ENCODE peak calls at places on chromosomes 16 and 17, in six cellular contexts. One of them, this sample, is unnamed.

GRCh38 chr17:64174686-64175456 is 44.9 kb upstream of the ERN1 start:
- DNase-seq in suprapubic skin: no peak
- DNase-seq in NB4: peak
- DNase-seq in GM13977: no peak
- DNase-seq in cardiac fibroblast: peak
- DNase-seq in MM.1S: no peak
- DNase-seq in this sample: no peak

GRCh38 chr16:46899443-46900143 is 15.4 kb downstream of the GPT2 start:
- DNase-seq in cardiac fibroblast: peak
- DNase-seq in MM.1S: no peak
- DNase-seq in GM13977: no peak
- DNase-seq in suprapubic skin: no peak
- DNase-seq in NB4: peak
- DNase-seq in this sample: no peak

GRCh38 chr16:57972285-57972684 is 1.4 kb upstream of the CNGB1 start:
- DNase-seq in suprapubic skin: no peak
- DNase-seq in cardiac fibroblast: no peak
- DNase-seq in GM13977: no peak
- DNase-seq in MM.1S: no peak
- DNase-seq in NB4: no peak
- DNase-seq in this sample: no peak

GRCh38 chr16:88773812-88774291 is 11.2 kb downstream of the PIEZO1 start:
- DNase-seq in suprapubic skin: peak
- DNase-seq in NB4: peak
- DNase-seq in MM.1S: no peak
- DNase-seq in GM13977: no peak
- DNase-seq in cardiac fibroblast: peak
- DNase-seq in this sample: no peak

GRCh38 chr17:13437966-13438779 is 163.6 kb downstream of the HS3ST3A1 start:
- DNase-seq in GM13977: no peak
- DNase-seq in NB4: peak
- DNase-seq in suprapubic skin: no peak
- DNase-seq in cardiac fibroblast: peak
- DNase-seq in MM.1S: no peak
- DNase-seq in this sample: no peak

GRCh38 chr17:2707721-2708584 is 3.6 kb downstream of the CLUH start:
- DNase-seq in NB4: peak
- DNase-seq in cardiac fibroblast: no peak
- DNase-seq in suprapubic skin: no peak
- DNase-seq in GM13977: no peak
- DNase-seq in MM.1S: no peak
- DNase-seq in this sample: no peak

GRCh38 chr16:83533193-83533592 is 274.6 kb upstream of the HSBP1 start:
- DNase-seq in NB4: peak
- DNase-seq in MM.1S: no peak
- DNase-seq in suprapubic skin: no peak
- DNase-seq in GM13977: no peak
- DNase-seq in cardiac fibroblast: peak
- DNase-seq in this sample: no peak

GRCh38 chr16:71762186-71762585 is 37.7 kb upstream of the PHLPP2 start:
- DNase-seq in NB4: no peak
- DNase-seq in cardiac fibroblast: peak
- DNase-seq in GM13977: no peak
- DNase-seq in suprapubic skin: no peak
- DNase-seq in MM.1S: no peak
- DNase-seq in this sample: no peak

GRCh38 chr17:4032245-4032644 is 68.0 kb upstream of the ATP2A3 start:
- DNase-seq in GM13977: no peak
- DNase-seq in NB4: no peak
- DNase-seq in cardiac fibroblast: no peak
- DNase-seq in suprapubic skin: no peak
- DNase-seq in MM.1S: no peak
- DNase-seq in this sample: no peak

GRCh38 chr17:4033751-4034251 is 69.6 kb upstream of the ATP2A3 start:
- DNase-seq in suprapubic skin: no peak
- DNase-seq in GM13977: no peak
- DNase-seq in NB4: no peak
- DNase-seq in cardiac fibroblast: no peak
- DNase-seq in MM.1S: no peak
- DNase-seq in this sample: no peak

GRCh38 chr17:4028436-4028835 is 64.2 kb upstream of the ATP2A3 start:
- DNase-seq in suprapubic skin: no peak
- DNase-seq in cardiac fibroblast: no peak
- DNase-seq in MM.1S: no peak
- DNase-seq in NB4: no peak
- DNase-seq in GM13977: no peak
- DNase-seq in this sample: no peak

GRCh38 chr17:4035081-4035680 is 70.9 kb upstream of the ATP2A3 start:
- DNase-seq in cardiac fibroblast: peak
- DNase-seq in MM.1S: no peak
- DNase-seq in GM13977: no peak
- DNase-seq in suprapubic skin: no peak
- DNase-seq in NB4: no peak
- DNase-seq in this sample: no peak

DNA sequence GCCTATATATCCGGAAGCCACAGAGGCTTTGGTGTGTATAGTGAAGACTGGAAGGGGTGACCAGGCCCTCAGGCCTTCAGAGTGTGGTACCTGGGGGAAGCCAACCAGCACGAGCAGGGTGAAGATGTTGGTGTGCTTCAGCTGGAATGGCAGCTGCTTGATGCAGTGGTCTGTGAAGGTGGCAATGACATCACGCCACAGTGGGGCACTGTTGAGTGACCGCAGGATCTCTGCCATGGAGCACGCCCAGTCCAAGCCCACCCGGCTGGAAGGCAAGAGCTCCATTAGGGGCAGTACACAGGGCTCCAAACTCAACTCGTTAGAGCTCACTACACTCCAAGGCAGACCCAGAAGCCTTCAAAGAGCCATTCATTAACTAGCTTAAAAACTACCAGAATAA is 68.5 kb upstream of the ATP2A3 start:
- DNase-seq in MM.1S: no peak
- DNase-seq in cardiac fibroblast: no peak
- DNase-seq in NB4: peak
- DNase-seq in suprapubic skin: no peak
- DNase-seq in GM13977: no peak
- DNase-seq in this sample: no peak
- TF ChIP-seq CTCF in MM.1S: no peak
- TF ChIP-seq CTCF in cardiac fibroblast: no peak
- TF ChIP-seq CTCF in NB4: no peak
- TF ChIP-seq CTCF in suprapubic skin: no peak
- TF ChIP-seq CTCF in GM13977: peak
- TF ChIP-seq CTCF in this sample: no peak

DNA sequence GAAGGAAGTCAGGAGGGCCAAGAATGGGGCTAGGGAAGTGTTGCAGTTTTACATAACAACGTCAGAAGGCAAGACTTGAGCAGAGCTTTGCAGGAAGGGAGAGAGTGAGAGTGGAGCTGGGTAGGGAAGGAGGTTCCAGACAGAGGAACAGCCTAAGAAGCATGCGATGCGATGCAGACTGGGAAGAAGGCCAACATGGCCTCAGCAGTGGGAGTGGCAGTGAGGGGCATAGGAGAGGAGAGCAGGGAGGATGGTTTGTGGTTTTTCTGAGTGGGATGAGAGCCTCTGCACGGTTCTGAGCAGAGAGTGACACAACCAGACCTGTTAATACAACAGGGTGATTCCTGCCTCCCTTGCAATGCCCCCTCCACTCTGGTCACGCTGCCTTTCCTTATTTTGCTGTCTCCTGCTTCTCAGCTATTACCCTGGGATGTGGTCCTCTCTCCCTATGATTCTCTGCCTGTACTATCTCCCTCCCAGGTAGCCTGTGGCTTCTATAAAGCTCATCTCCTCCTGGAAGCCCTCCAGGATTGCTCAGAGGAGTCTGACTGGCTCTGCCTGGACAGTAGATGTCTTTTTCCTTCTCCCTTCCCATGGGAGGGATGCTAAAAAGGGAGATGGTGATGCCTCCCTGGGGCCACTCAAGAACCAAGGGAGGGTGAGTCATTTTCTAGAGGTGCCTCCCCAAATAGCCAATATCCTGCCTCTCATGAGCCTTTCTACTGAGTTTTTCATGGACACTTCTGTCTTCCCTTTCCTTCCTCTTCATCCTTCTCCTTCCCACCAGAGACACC is 38.7 kb upstream of the NGFR start:
- DNase-seq in suprapubic skin: no peak
- DNase-seq in MM.1S: no peak
- DNase-seq in GM13977: no peak
- DNase-seq in cardiac fibroblast: peak
- DNase-seq in NB4: peak
- DNase-seq in this sample: no peak
- TF ChIP-seq CTCF in suprapubic skin: no peak
- TF ChIP-seq CTCF in MM.1S: no peak
- TF ChIP-seq CTCF in GM13977: no peak
- TF ChIP-seq CTCF in cardiac fibroblast: no peak
- TF ChIP-seq CTCF in NB4: no peak
- TF ChIP-seq CTCF in this sample: no peak

GRCh38 chr17:18319604-18320256 is 4.6 kb downstream of the SMCR8 start:
- DNase-seq in suprapubic skin: no peak
- DNase-seq in MM.1S: peak
- DNase-seq in cardiac fibroblast: peak
- DNase-seq in NB4: peak
- DNase-seq in GM13977: no peak
- DNase-seq in this sample: no peak
- TF ChIP-seq CTCF in suprapubic skin: peak
- TF ChIP-seq CTCF in MM.1S: peak
- TF ChIP-seq CTCF in cardiac fibroblast: peak
- TF ChIP-seq CTCF in NB4: peak
- TF ChIP-seq CTCF in GM13977: peak
- TF ChIP-seq CTCF in this sample: no peak

GRCh38 chr17:20775331-20775730 is 195.8 kb downstream of the CDRT15L2 start:
- DNase-seq in suprapubic skin: no peak
- DNase-seq in cardiac fibroblast: no peak
- DNase-seq in NB4: no peak
- DNase-seq in GM13977: no peak
- DNase-seq in MM.1S: no peak
- DNase-seq in this sample: no peak

GRCh38 chr17:20774472-20775135 is 195.1 kb downstream of the CDRT15L2 start:
- DNase-seq in GM13977: no peak
- DNase-seq in cardiac fibroblast: no peak
- DNase-seq in suprapubic skin: no peak
- DNase-seq in MM.1S: peak
- DNase-seq in NB4: no peak
- DNase-seq in this sample: no peak

GRCh38 chr17:20784100-20784665 is 204.7 kb downstream of the CDRT15L2 start:
- DNase-seq in NB4: no peak
- DNase-seq in GM13977: no peak
- DNase-seq in cardiac fibroblast: no peak
- DNase-seq in suprapubic skin: no peak
- DNase-seq in MM.1S: no peak
- DNase-seq in this sample: no peak

GRCh38 chr17:20781260-20781659 is 201.7 kb downstream of the CDRT15L2 start:
- DNase-seq in suprapubic skin: no peak
- DNase-seq in cardiac fibroblast: no peak
- DNase-seq in MM.1S: no peak
- DNase-seq in NB4: no peak
- DNase-seq in GM13977: no peak
- DNase-seq in this sample: no peak

GRCh38 chr17:20779521-20779920 is 200.0 kb downstream of the CDRT15L2 start:
- DNase-seq in MM.1S: no peak
- DNase-seq in NB4: no peak
- DNase-seq in GM13977: no peak
- DNase-seq in suprapubic skin: no peak
- DNase-seq in cardiac fibroblast: no peak
- DNase-seq in this sample: no peak
- TF ChIP-seq CTCF in MM.1S: no peak
- TF ChIP-seq CTCF in NB4: no peak
- TF ChIP-seq CTCF in GM13977: no peak
- TF ChIP-seq CTCF in suprapubic skin: no peak
- TF ChIP-seq CTCF in cardiac fibroblast: no peak
- TF ChIP-seq CTCF in this sample: no peak

GRCh38 chr16:68839831-68840230 is 3.5 kb upstream of the TANGO6 start:
- DNase-seq in suprapubic skin: no peak
- DNase-seq in GM13977: no peak
- DNase-seq in cardiac fibroblast: no peak
- DNase-seq in MM.1S: no peak
- DNase-seq in NB4: no peak
- DNase-seq in this sample: no peak

GRCh38 chr16:68848786-68849185 is 5.5 kb downstream of the TANGO6 start:
- DNase-seq in MM.1S: no peak
- DNase-seq in suprapubic skin: no peak
- DNase-seq in cardiac fibroblast: no peak
- DNase-seq in NB4: no peak
- DNase-seq in GM13977: no peak
- DNase-seq in this sample: no peak

GRCh38 chr16:68843482-68844210 is at the start of gene TANGO6:
- DNase-seq in GM13977: peak
- DNase-seq in MM.1S: peak
- DNase-seq in suprapubic skin: peak
- DNase-seq in cardiac fibroblast: peak
- DNase-seq in NB4: peak
- DNase-seq in this sample: peak

DNA sequence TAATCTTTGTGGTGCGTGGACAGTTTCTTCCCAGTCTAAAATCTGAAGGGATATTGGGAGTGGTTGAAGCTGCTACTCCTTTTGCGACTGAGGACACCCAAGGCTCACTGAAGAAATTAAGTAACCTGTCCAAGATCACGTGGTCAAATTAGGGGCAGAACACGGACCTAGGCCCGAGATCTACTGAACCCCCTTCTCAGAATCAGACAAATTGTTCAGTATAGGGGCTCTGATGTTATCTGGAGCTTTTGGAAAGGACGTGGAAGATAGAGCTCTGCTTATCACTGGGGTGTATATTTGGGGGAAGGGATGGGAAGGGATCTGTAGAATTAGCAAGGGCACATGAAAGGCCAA is 857 bp downstream of the TANGO6 start:
- DNase-seq in cardiac fibroblast: no peak
- DNase-seq in suprapubic skin: no peak
- DNase-seq in GM13977: no peak
- DNase-seq in NB4: no peak
- DNase-seq in MM.1S: no peak
- DNase-seq in this sample: peak
- TF ChIP-seq CTCF in cardiac fibroblast: no peak
- TF ChIP-seq CTCF in suprapubic skin: no peak
- TF ChIP-seq CTCF in GM13977: no peak
- TF ChIP-seq CTCF in NB4: no peak
- TF ChIP-seq CTCF in MM.1S: no peak
- TF ChIP-seq CTCF in this sample: no peak

DNA sequence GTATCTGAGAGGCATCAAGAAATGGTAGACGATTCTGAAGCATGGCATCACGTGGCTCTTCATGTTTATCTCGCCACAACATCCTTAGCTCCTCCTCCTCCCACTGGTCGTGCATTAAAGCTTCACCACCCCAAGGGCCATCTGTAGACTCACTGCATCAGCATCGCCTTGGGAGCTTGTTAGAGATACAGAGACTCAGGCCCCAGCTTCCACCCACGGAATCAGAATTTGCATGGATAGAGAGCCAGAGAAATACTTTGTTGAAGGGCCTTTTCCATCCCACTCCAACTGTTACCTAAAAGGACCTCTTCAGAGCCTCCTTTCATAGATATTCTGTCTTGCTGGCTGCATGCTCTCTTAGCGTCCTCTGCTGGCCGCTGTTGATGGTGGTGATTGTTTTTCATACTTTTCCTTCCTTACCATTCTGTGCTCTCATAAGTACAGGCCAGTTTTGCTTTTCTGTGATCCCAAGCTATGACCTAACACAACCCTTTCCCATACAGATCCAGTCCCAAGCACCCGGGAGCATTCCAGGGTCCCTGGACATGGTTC is 1049.4 kb upstream of the EEF2KMT start:
- DNase-seq in suprapubic skin: no peak
- DNase-seq in GM13977: no peak
- DNase-seq in MM.1S: no peak
- DNase-seq in NB4: no peak
- DNase-seq in cardiac fibroblast: no peak
- DNase-seq in this sample: no peak
- TF ChIP-seq CTCF in suprapubic skin: no peak
- TF ChIP-seq CTCF in GM13977: no peak
- TF ChIP-seq CTCF in MM.1S: no peak
- TF ChIP-seq CTCF in NB4: no peak
- TF ChIP-seq CTCF in cardiac fibroblast: no peak
- TF ChIP-seq CTCF in this sample: no peak

This sample was measured in GM13976.